ENCODE peak calls at places on chromosomes 13 and 19, in seven cellular contexts. I is NCI-H1092; C is progenitor cell of endocrine pancreas; J is effector CD8-positive, alpha-beta T cell; M is foreskin fibroblast; H is left colon; U is stimulated activated CD4-positive, alpha-beta T cell treated with anti-CD3 and anti-CD28 coated beads, Interleukin-1b, Interleukin-23, amount 100 ng/mL, for 4 hours. D is an unnamed sample.

GRCh38 chr13:21637296-21637695 is 33.3 kb upstream of the MICU2 start:
- DNase-seq in C (no peak), I (peak; percentile 70), M (peak; percentile 15), U (peak; percentile 5), H (peak; percentile 87), J (no peak), D (no peak)

GRCh38 chr19:5038631-5039271 is 69.8 kb downstream of the KDM4B start:
- DNase-seq in U (no peak), J (no peak), H (no peak), I (no peak), C (no peak), M (peak; percentile 54), D (no peak)

GRCh38 chr13:40292536-40292935 is 373.9 kb downstream of the FOXO1 start:
- DNase-seq in H (no peak), C (no peak), J (no peak), M (no peak), I (no peak), U (no peak), D (no peak)

GRCh38 chr13:40565282-40566148 is 100.9 kb downstream of the FOXO1 start:
- DNase-seq in M (peak; percentile 17), H (no peak), J (no peak), C (no peak), U (no peak), I (no peak), D (no peak)

GRCh38 chr19:44111910-44112463 is 1.2 kb upstream of the ZNF225 start:
- DNase-seq in U (no peak), C (no peak), I (no peak), J (no peak), M (peak; percentile 93), H (no peak), D (no peak)

GRCh38 chr13:28026508-28026907 is 38.0 kb upstream of the URAD start:
- DNase-seq in J (no peak), M (no peak), I (no peak), H (no peak), C (no peak), U (no peak), D (no peak)

GRCh38 chr19:10766681-10767201 is 48.9 kb downstream of the DNM2 start:
- DNase-seq in J (no peak), M (peak; percentile 68), I (peak; percentile 88), C (no peak), U (no peak), H (no peak), D (no peak)

GRCh38 chr13:64928704-64929499 is 2301.2 kb downstream of the PCDH9 start:
- DNase-seq in I (no peak), C (no peak), H (no peak), J (no peak), U (no peak), M (peak; percentile 62), D (no peak)

GRCh38 chr13:75612354-75612753 is 23.8 kb upstream of the LMO7 start:
- DNase-seq in U (no peak), I (no peak), H (no peak), J (no peak), C (no peak), M (peak; percentile 9), D (no peak)

GRCh38 chr13:25662516-25662915 is 290.7 kb downstream of the ATP8A2 start:
- DNase-seq in M (no peak), I (no peak), H (no peak), U (no peak), J (no peak), C (no peak), D (no peak)

GRCh38 chr13:26132756-26133155 is 80.9 kb upstream of the SHISA2 start:
- DNase-seq in M (peak; percentile 1), H (no peak), I (no peak), U (no peak), J (no peak), C (no peak), D (no peak)

GRCh38 chr13:53012707-53013106 is 15.9 kb upstream of the OLFM4 start:
- DNase-seq in C (no peak), J (no peak), H (no peak), M (no peak), I (no peak), U (no peak), D (no peak)

GRCh38 chr13:111062305-111062704 is 52.8 kb upstream of the ARHGEF7 start:
- DNase-seq in U (no peak), H (no peak), J (no peak), C (no peak), I (no peak), M (no peak), D (no peak)

D was measured in left lobe of liver.